ENCODE peak calls at places on chromosomes 6 and 20, in four cellular contexts. X is CD8-positive, alpha-beta T cell; U is endothelial cell of umbilical vein; R is endodermal cell. A is an unnamed sample.

GRCh38 chr20:6705106-6705766 is 62.2 kb upstream of the BMP2 start:
- DNase-seq in X (no peak), U (no peak), R (no peak), A (no peak)

GRCh38 chr6:108359901-108360882 is 65.3 kb downstream of the AFG1L start:
- DNase-seq in X (no peak), U (no peak), R (no peak), A (no peak)

GRCh38 chr20:47061549-47061948 is 166.9 kb downstream of the EYA2 start:
- DNase-seq in X (no peak), U (no peak), R (no peak), A (no peak)

GRCh38 chr20:35991142-35991771 is 22.9 kb downstream of the CNBD2 start:
- DNase-seq in X (no peak), U (peak), R (peak), A (no peak)

GRCh38 chr6:160991411-160992322 is at the start of gene MAP3K4:
- DNase-seq in X (peak), U (peak), R (peak), A (peak)

GRCh38 chr6:114327074-114327473 is 15.7 kb downstream of the HS3ST5 start:
- DNase-seq in X (no peak), U (no peak), R (no peak), A (no peak)

GRCh38 chr20:41177636-41178035 is 40.3 kb downstream of the PLCG1 start:
- DNase-seq in X (no peak), U (peak), R (peak), A (peak)

GRCh38 chr6:108904731-108905130 is 56.5 kb downstream of the ARMC2 start:
- DNase-seq in X (no peak), U (no peak), R (no peak), A (no peak)

GRCh38 chr6:34457392-34457746 is 8.5 kb upstream of the PACSIN1 start:
- DNase-seq in X (no peak), U (no peak), R (no peak), A (no peak)
- TF ChIP-seq CTCF in X (no peak), U (no peak), R (no peak), A (no peak)

GRCh38 chr6:118319890-118320289 is 228.2 kb upstream of the PLN start:
- DNase-seq in X (no peak), U (no peak), R (no peak), A (no peak)
- TF ChIP-seq CTCF in X (no peak), U (no peak), R (no peak), A (peak)

DNA sequence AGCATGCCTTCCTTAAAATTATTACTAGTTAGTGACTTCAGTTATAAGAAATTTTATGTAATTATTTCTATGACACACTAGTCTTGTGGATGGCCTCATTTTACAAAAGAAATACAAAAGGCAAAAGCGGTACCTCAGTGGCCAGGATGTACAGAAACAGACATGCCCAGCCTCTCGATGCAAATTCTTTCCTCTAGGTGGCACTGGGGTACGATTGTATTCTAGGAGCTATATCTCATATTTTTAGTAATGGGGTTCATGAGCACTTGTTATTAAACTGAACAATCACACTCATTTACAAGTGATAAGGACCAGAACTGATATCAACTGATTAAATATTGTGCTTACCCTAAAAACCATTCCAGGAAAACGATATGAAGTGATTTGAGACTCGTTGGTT is 59.8 kb downstream of the SOD2 start:
- DNase-seq in X (no peak), U (peak), R (peak), A (no peak)
- TF ChIP-seq CTCF in X (no peak), U (peak), R (peak), A (peak)

GRCh38 chr6:150928882-150929281 is 63.4 kb downstream of the MTHFD1L start:
- DNase-seq in X (no peak), U (no peak), R (peak), A (no peak)
- TF ChIP-seq CTCF in X (no peak), U (peak), R (peak), A (no peak)

DNA sequence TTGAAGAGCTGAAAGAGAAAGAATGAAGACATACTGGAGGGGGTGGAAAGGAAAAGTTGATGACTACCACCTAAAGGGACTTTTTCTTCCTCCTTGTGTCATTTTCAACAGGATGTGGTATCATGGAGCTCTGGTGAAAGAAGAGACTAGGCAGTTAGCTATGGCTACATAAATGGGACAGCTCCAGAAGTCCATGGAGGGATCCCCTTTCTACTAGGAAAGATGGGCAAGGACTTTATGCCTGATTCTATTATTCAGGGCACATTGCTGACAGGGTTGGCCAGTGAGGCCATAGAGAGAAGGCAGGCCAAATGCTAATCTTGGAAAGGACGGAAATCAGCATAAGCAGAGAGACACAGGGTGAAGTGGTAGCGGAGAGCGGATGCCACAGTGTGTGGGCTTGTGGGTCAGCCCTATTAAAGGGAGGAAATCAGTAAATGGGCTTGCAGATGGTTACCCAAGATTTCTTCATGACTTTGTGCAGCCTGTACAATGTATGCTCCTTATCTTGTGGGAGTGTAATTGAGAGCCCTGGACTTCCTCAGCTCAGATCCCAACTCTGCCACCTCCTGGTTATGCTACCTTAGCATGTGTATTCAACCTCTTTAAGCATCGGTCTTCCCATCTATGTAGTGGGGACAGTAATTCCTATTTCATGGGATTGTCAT is 77.4 kb upstream of the TMEM170B start:
- DNase-seq in X (no peak), U (peak), R (no peak), A (no peak)
- TF ChIP-seq CTCF in X (no peak), U (no peak), R (no peak), A (no peak)

GRCh38 chr6:33142501-33142900 is 49.8 kb downstream of the COL11A2 start:
- DNase-seq in X (no peak), U (no peak), R (no peak), A (no peak)

GRCh38 chr6:33139596-33140206 is 52.6 kb downstream of the COL11A2 start:
- DNase-seq in X (no peak), U (no peak), R (no peak), A (no peak)

GRCh38 chr6:33144373-33144772 is 47.9 kb downstream of the COL11A2 start:
- DNase-seq in X (no peak), U (peak), R (no peak), A (no peak)

GRCh38 chr6:33140556-33140955 is 51.7 kb downstream of the COL11A2 start:
- DNase-seq in X (no peak), U (no peak), R (no peak), A (no peak)

GRCh38 chr6:33143113-33143760 is 49.0 kb downstream of the COL11A2 start:
- DNase-seq in X (no peak), U (no peak), R (no peak), A (no peak)
- TF ChIP-seq CTCF in X (no peak), U (no peak), R (peak), A (no peak)

GRCh38 chr6:33966536-33966935 is 162.7 kb upstream of the MLN start:
- DNase-seq in X (no peak), U (no peak), R (peak), A (no peak)

GRCh38 chr6:33971580-33971979 is 167.8 kb upstream of the MLN start:
- DNase-seq in X (no peak), U (no peak), R (no peak), A (no peak)

GRCh38 chr6:33967266-33967767 is 163.5 kb upstream of the MLN start:
- DNase-seq in X (no peak), U (no peak), R (peak), A (no peak)

GRCh38 chr6:33965766-33966165 is 162.0 kb upstream of the MLN start:
- DNase-seq in X (no peak), U (no peak), R (peak), A (no peak)

GRCh38 chr6:33967966-33968724 is 164.3 kb upstream of the MLN start:
- DNase-seq in X (no peak), U (no peak), R (peak), A (no peak)
- TF ChIP-seq CTCF in X (no peak), U (no peak), R (peak), A (no peak)

GRCh38 chr6:159110013-159110412 is 59.2 kb upstream of the FNDC1 start:
- DNase-seq in X (no peak), U (peak), R (peak), A (no peak)
- TF ChIP-seq CTCF in X (peak), U (peak), R (peak), A (peak)

A was measured in psoas muscle.